ENCODE peak calls at places on chromosomes 4 and X, in seven cellular contexts. J is mammary epithelial cell, M is hepatocyte, K is fibroblast of lung, S is PC-3, F is K562, L is OCI-LY7. Q is an unnamed sample. For H4K20me1, the result is how much of the 10 kb centered on the place peaks cover.

GRCh38 chr4:59553063-59553738 is 1646.9 kb upstream of the ADGRL3 start:
- DNase-seq in J (peak), M (no peak), K (no peak), S (peak), F (no peak), L (peak), Q (peak)

GRCh38 chr4:73816814-73817213 is 19.7 kb upstream of the CXCL6 start:
- DNase-seq in J (peak), M (no peak), K (peak), S (peak), F (no peak), L (no peak), Q (peak)

GRCh38 chr4:109434007-109434792 is 585 bp downstream of the SEC24B start:
- DNase-seq in J (peak), M (peak), K (peak), S (peak), F (no peak), L (peak), Q (peak)

GRCh38 chr4:71216316-71216959 is 122.4 kb upstream of the SLC4A4 start:
- DNase-seq in J (no peak), M (no peak), K (no peak), S (no peak), F (no peak), L (no peak), Q (no peak)

GRCh38 chr4:142353149-142353738 is 492.9 kb downstream of the INPP4B start:
- DNase-seq in J (peak), M (peak), K (peak), S (peak), F (no peak), L (peak), Q (peak)

GRCh38 chrX:115047181-115047580 is 29.8 kb upstream of the IL13RA2 start:
- DNase-seq in J (no peak), M (no peak), K (peak), S (no peak), F (no peak), L (no peak), Q (peak)

GRCh38 chr4:34181311-34181808 is 2063.0 kb downstream of the ARAP2 start:
- DNase-seq in J (peak), M (no peak), K (peak), S (peak), F (no peak), L (no peak), Q (peak)

GRCh38 chrX:3638280-3638873 is 75.1 kb downstream of the PRKX start:
- DNase-seq in J (peak), M (peak), K (peak), S (peak), F (peak), L (peak), Q (peak)

GRCh38 chrX:39577976-39578962 is 519.5 kb downstream of the BCOR start:
- DNase-seq in J (no peak), M (no peak), K (peak), S (no peak), F (no peak), L (peak), Q (peak)

GRCh38 chr4:80138556-80139538 is 58.5 kb upstream of the PRDM8 start:
- DNase-seq in J (peak), M (no peak), K (peak), S (peak), F (no peak), L (no peak), Q (peak)

GRCh38 chr4:6560416-6561172 is 14.4 kb upstream of the MAN2B2 start:
- DNase-seq in J (no peak), M (no peak), K (peak), S (no peak), F (no peak), L (no peak), Q (peak)

GRCh38 chr4:40480291-40480690 is 145.2 kb downstream of the CHRNA9 start:
- DNase-seq in J (no peak), M (no peak), K (no peak), S (no peak), F (no peak), L (no peak), Q (no peak)

GRCh38 chr4:108651068-108651794 is 832 bp downstream of the OSTC start:
- DNase-seq in J (peak), M (peak), K (peak), S (peak), F (peak), L (peak), Q (peak)

GRCh38 chr4:73979407-73979806 is 2.4 kb downstream of the PF4 start:
- DNase-seq in J (no peak), M (no peak), K (no peak), S (no peak), F (no peak), L (no peak), Q (no peak)

GRCh38 chr4:134308910-134309309 is 107.3 kb upstream of the PABPC4L start:
- DNase-seq in J (no peak), M (no peak), K (no peak), S (no peak), F (no peak), L (no peak), Q (no peak)

GRCh38 chr4:176834531-176834930 is 41.8 kb upstream of the VEGFC start:
- DNase-seq in J (no peak), M (no peak), K (no peak), S (no peak), F (no peak), L (no peak), Q (no peak)

GRCh38 chr4:185880571-185880970 is 68.6 kb upstream of the SORBS2 start:
- DNase-seq in J (no peak), M (no peak), K (no peak), S (peak), F (no peak), L (no peak), Q (no peak)

GRCh38 chrX:133254666-133255065 is 36.5 kb upstream of the TFDP3 start:
- DNase-seq in J (peak), M (no peak), K (no peak), S (peak), F (no peak), L (no peak), Q (peak)

GRCh38 chrX:20267924-20268701 is 1.4 kb upstream of the RPS6KA3 start:
- DNase-seq in J (no peak), M (peak), K (peak), S (no peak), F (peak), L (no peak), Q (no peak)

GRCh38 chr4:148961526-148961925 is 519.3 kb upstream of the NR3C2 start:
- DNase-seq in J (no peak), M (no peak), K (no peak), S (peak), F (no peak), L (no peak), Q (no peak)
- H4K20me1 ChIP-seq in J (under half), M (under half), K (under half), S (under half), F (under half), L (under half), Q (under half)

GRCh38 chrX:8018916-8019315 is 91.7 kb upstream of the PNPLA4 start:
- DNase-seq in J (no peak), M (no peak), K (no peak), S (no peak), F (no peak), L (no peak), Q (no peak)
- H4K20me1 ChIP-seq in J (under half), M (under half), K (under half), S (under half), F (under half), L (under half), Q (under half)

GRCh38 chr4:3302786-3303444 is 10.1 kb downstream of the RGS12 start:
- DNase-seq in J (no peak), M (no peak), K (no peak), S (no peak), F (no peak), L (peak), Q (no peak)
- H4K20me1 ChIP-seq in J (under half), M (half or more), K (under half), S (under half), F (half or more), L (under half), Q (under half)

GRCh38 chr4:1722551-1723071 is 1.3 kb downstream of the TACC3 start:
- DNase-seq in J (no peak), M (no peak), K (no peak), S (no peak), F (no peak), L (no peak), Q (no peak)

GRCh38 chr4:1725521-1725920 is 4.2 kb downstream of the TACC3 start:
- DNase-seq in J (no peak), M (no peak), K (no peak), S (no peak), F (no peak), L (no peak), Q (no peak)

GRCh38 chr4:1721666-1722550 is 587 bp downstream of the TACC3 start:
- DNase-seq in J (no peak), M (no peak), K (no peak), S (no peak), F (peak), L (peak), Q (peak)

GRCh38 chr4:1721003-1721665 is at the start of the genes TACC3 and TMEM129:
- DNase-seq in J (peak), M (peak), K (peak), S (peak), F (peak), L (peak), Q (peak)

DNA sequence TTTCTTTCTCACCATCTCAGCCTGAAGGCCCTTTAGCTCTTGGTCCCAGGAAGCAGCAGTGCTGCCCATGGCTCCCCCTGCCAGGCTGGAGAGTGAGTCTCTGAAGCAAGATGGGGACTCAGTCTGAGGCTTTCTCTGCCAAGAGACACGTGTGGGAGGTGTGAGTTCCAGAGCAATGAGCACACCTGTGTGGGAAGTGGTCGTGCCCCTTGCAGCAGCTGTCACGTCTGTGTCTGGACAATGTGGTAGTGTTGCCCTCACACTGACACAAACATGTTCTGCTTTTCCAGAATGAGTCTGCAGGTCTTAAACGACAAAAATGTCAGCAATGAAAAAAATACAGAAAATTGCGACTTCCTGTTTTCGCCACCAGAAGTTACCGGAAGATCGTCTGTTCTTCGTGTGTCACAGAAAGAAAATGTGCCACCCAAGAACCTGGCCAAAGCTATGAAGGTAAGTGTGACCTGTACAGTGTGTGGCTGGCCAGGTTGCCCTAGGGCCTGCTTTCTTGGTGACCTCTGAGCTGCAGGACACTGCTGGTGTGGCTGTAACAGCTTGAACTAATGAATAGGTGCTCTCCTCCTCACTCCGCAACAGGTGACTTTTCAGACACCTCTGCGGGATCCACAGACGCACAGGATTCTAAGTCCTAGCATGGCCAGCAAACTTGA is 1.9 kb downstream of the TACC3 start:
- DNase-seq in J (no peak), M (no peak), K (no peak), S (no peak), F (no peak), L (peak), Q (no peak)
- H4K20me1 ChIP-seq in J (under half), M (under half), K (under half), S (under half), F (under half), L (under half), Q (under half)

DNA sequence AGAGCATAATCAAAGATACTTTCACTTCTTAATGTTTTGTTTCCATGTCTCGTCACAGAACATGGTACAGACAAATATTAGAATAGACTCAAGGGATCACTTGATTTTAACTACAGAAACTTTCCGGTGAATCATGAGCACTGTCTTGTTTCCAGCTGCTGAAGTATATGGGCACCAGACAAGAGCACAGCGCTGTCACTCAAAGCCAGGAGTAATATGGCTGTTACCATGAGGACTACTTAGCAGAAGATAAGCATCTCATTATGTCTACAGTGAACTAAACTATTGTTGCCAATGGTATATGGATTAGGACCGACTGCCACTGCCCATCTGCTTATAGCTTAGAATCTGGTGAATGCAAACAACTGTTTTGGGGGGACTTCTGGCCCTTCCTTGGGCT is 34.3 kb downstream of the MECP2 start:
- DNase-seq in J (no peak), M (no peak), K (no peak), S (no peak), F (no peak), L (no peak), Q (no peak)
- H4K20me1 ChIP-seq in J (under half), M (half or more), K (under half), S (under half), F (under half), L (under half), Q (under half)

GRCh38 chr4:65791807-65792308 is 121.6 kb upstream of the EPHA5 start:
- DNase-seq in J (peak), M (peak), K (no peak), S (peak), F (no peak), L (no peak), Q (peak)
- H4K20me1 ChIP-seq in J (under half), M (under half), K (under half), S (under half), F (under half), L (under half), Q (under half)

DNA sequence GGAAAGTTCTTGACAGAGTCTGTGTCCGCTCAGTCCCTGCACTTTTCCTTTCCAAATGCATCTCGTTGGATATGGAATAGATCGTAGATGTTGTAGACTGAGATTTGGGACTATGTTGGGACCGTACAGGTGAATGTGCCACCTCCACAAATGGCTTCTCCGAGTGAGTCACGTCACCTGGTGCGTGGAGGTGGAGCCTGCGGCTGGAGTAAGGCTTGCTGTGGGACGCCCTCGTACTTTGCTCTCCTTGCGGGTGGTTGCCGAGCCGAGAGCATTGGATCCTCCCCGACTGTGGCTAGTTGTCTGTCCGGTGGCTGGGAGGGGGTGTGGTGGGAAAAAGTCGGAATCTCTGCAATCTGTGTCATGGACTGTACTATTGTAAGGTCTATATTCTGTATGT is 60.5 kb downstream of the NELFA start:
- DNase-seq in J (no peak), M (no peak), K (no peak), S (no peak), F (no peak), L (no peak), Q (no peak)
- H4K20me1 ChIP-seq in J (under half), M (under half), K (under half), S (under half), F (under half), L (under half), Q (under half)

GRCh38 chr4:76703123-76703490 is 194.8 kb downstream of the SOWAHB start:
- DNase-seq in J (peak), M (peak), K (no peak), S (peak), F (no peak), L (no peak), Q (peak)

GRCh38 chr4:76702440-76703122 is 195.4 kb downstream of the SOWAHB start:
- DNase-seq in J (no peak), M (no peak), K (no peak), S (no peak), F (no peak), L (no peak), Q (no peak)

GRCh38 chr4:76704133-76704881 is 193.6 kb downstream of the SOWAHB start:
- DNase-seq in J (peak), M (peak), K (peak), S (peak), F (no peak), L (no peak), Q (peak)

GRCh38 chr4:76705497-76705896 is 192.4 kb downstream of the SOWAHB start:
- DNase-seq in J (no peak), M (no peak), K (no peak), S (no peak), F (no peak), L (no peak), Q (no peak)

GRCh38 chr4:76703676-76704075 is 194.3 kb downstream of the SOWAHB start:
- DNase-seq in J (no peak), M (no peak), K (no peak), S (peak), F (no peak), L (no peak), Q (peak)
- H4K20me1 ChIP-seq in J (under half), M (under half), K (under half), S (under half), F (under half), L (under half), Q (under half)

DNA sequence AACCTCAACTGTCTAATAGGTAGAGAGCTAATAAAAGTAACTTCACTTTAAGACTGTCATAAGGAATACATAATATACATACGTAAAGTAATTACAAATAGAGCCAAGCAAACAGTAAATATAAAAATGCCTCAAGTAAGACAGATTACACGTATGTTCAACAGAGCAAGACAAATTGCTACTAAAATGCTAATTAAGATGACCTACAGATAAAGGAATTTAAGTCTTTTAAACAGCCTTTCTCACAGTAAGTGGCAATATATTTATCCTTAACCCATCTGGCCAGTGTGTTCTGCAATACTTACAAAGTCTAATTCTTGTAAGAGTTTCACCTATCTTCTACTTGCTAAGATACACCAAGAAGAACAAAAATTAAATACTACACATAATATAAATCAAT is 12.7 kb downstream of the G3BP2 start:
- DNase-seq in J (no peak), M (no peak), K (no peak), S (no peak), F (no peak), L (no peak), Q (no peak)
- H4K20me1 ChIP-seq in J (under half), M (half or more), K (under half), S (under half), F (under half), L (under half), Q (under half)

GRCh38 chr4:145891958-145892357 is 46.7 kb downstream of the ZNF827 start:
- DNase-seq in J (no peak), M (no peak), K (no peak), S (no peak), F (peak), L (no peak), Q (no peak)
- H4K20me1 ChIP-seq in J (under half), M (under half), K (under half), S (under half), F (under half), L (under half), Q (under half)